ENCODE peak calls at places on chromosomes 1 and 21, in four cellular contexts. A is GM12878, W is endothelial cell of umbilical vein, O is neuronal stem cell. L is an unnamed sample. For H3K4me1, the result is how much of the 10 kb centered on the place peaks cover.

GRCh38 chr1:168613689-168614655 is 37.6 kb downstream of the XCL1 start:
- DNase-seq in A (no peak), W (no peak), O (no peak), L (peak)

GRCh38 chr1:182460550-182460951 is 10.6 kb downstream of the RGSL1 start:
- DNase-seq in A (no peak), W (no peak), O (no peak), L (no peak)

GRCh38 chr1:242139437-242139836 is 140.5 kb upstream of the MAP1LC3C start:
- DNase-seq in A (peak), W (no peak), O (no peak), L (no peak)

GRCh38 chr1:243268751-243269460 is 13.1 kb downstream of the SDCCAG8 start:
- DNase-seq in A (no peak), W (no peak), O (no peak), L (no peak)

GRCh38 chr21:36135391-36136094 is 664 bp downstream of the CBR3 start:
- DNase-seq in A (no peak), W (peak), O (no peak), L (peak)

GRCh38 chr21:26280715-26281310 is 110.2 kb upstream of the APP start:
- DNase-seq in A (no peak), W (no peak), O (no peak), L (no peak)

GRCh38 chr1:233815865-233816264 is 88.6 kb upstream of the SLC35F3 start:
- DNase-seq in A (no peak), W (no peak), O (no peak), L (no peak)

GRCh38 chr1:159913451-159914192 is 11.7 kb downstream of the TAGLN2 start:
- DNase-seq in A (no peak), W (no peak), O (no peak), L (peak)

GRCh38 chr1:62029704-62030103 is 164.9 kb upstream of the L1TD1 start:
- DNase-seq in A (no peak), W (no peak), O (no peak), L (no peak)

GRCh38 chr1:83583351-83584014 is 415.4 kb downstream of the TTLL7 start:
- DNase-seq in A (no peak), W (no peak), O (no peak), L (no peak)

GRCh38 chr1:161933592-161934277 is 89.9 kb downstream of the OLFML2B start:
- DNase-seq in A (no peak), W (no peak), O (no peak), L (no peak)

GRCh38 chr1:7960867-7961198 is 678 bp upstream of the PARK7 start:
- DNase-seq in A (no peak), W (no peak), O (no peak), L (no peak)

GRCh38 chr1:115807723-115808122 is 33.2 kb downstream of the NHLH2 start:
- DNase-seq in A (peak), W (peak), O (peak), L (no peak)

GRCh38 chr1:40799351-40799867 is 15.8 kb downstream of the KCNQ4 start:
- DNase-seq in A (no peak), W (peak), O (no peak), L (no peak)

GRCh38 chr21:40120944-40121575 is 253.8 kb downstream of the PCP4 start:
- DNase-seq in A (no peak), W (no peak), O (peak), L (no peak)

DNA sequence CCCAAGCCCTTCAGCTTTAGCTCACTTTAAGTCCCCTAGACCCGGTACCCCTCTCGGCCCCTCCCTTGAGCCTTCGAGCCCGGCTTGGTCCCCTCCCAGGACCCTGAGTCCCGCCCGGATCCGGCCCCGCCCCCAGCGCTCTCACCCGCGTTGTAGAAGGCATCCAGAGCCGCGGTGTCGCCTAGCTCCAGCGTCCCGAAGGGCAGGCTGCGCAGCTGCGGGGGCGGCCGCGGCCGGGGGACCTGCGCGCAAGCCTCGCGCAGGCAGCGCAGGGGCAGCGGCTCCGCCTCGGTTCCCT is 699 bp downstream of the MAP3K6 start:
- DNase-seq in A (no peak), W (peak), O (peak), L (peak)
- H3K9ac ChIP-seq in A (no peak), W (peak), O (peak), L (peak)

GRCh38 chr1:198904356-198904755 is 265.5 kb downstream of the PTPRC start:
- DNase-seq in A (no peak), W (no peak), O (no peak), L (no peak)
- H3K4me1 ChIP-seq in A (under half), W (under half), O (under half), L (under half)

GRCh38 chr1:12165342-12165741 is 1.4 kb upstream of the TNFRSF1B start:
- DNase-seq in A (no peak), W (no peak), O (no peak), L (no peak)
- H3K4me3 ChIP-seq in A (no peak), W (no peak), O (no peak), L (no peak)

GRCh38 chr1:206472454-206472853 is 2.2 kb downstream of the IKBKE start:
- DNase-seq in A (no peak), W (no peak), O (no peak), L (peak)

GRCh38 chr1:206469933-206470691 is at the start of gene IKBKE:
- DNase-seq in A (no peak), W (peak), O (no peak), L (no peak)

GRCh38 chr1:206471993-206472392 is 1.7 kb downstream of the IKBKE start:
- DNase-seq in A (no peak), W (no peak), O (no peak), L (peak)

GRCh38 chr1:206470692-206471414 is 577 bp downstream of the IKBKE start:
- DNase-seq in A (peak), W (peak), O (no peak), L (no peak)

DNA sequence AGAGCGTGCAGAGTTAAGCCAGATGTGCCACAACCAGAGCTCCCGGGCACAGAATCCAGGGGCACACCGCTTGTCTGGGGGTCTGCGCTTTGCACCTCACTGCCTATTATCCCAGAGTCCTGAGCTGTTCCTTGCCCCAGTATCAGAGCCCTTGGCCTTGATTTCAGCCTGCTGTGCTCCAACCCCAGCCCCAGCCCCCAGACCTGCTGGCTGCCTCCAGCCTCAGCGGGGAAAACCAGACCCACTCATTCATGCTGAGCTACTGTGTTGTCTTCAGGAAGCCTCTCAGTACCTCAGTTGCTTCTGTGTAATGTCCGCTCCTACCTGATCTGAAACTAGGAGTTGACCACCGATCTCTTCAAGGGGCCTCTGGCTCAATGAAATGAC is 1.1 kb downstream of the IKBKE start:
- DNase-seq in A (no peak), W (no peak), O (no peak), L (no peak)
- H3K9ac ChIP-seq in A (peak), W (peak), O (no peak), L (no peak)

GRCh38 chr1:96559181-96559580 is 162.4 kb upstream of the PTBP2 start:
- DNase-seq in A (no peak), W (no peak), O (no peak), L (no peak)

GRCh38 chr1:96554364-96554763 is 167.2 kb upstream of the PTBP2 start:
- DNase-seq in A (no peak), W (no peak), O (no peak), L (no peak)

GRCh38 chr1:96557336-96557735 is 164.2 kb upstream of the PTBP2 start:
- DNase-seq in A (no peak), W (no peak), O (no peak), L (no peak)

GRCh38 chr1:96562094-96562493 is 159.5 kb upstream of the PTBP2 start:
- DNase-seq in A (no peak), W (no peak), O (no peak), L (no peak)

GRCh38 chr1:96559707-96560588 is 161.6 kb upstream of the PTBP2 start:
- DNase-seq in A (no peak), W (no peak), O (no peak), L (peak)
- H3K4me1 ChIP-seq in A (under half), W (under half), O (under half), L (under half)

GRCh38 chr1:14599787-14600186 is 1.3 kb downstream of the KAZN start:
- DNase-seq in A (peak), W (no peak), O (no peak), L (no peak)

GRCh38 chr1:14598498-14599172 is at the start of gene KAZN:
- DNase-seq in A (no peak), W (no peak), O (peak), L (peak)

GRCh38 chr1:14600405-14601150 is 2.1 kb downstream of the KAZN start:
- DNase-seq in A (no peak), W (no peak), O (no peak), L (no peak)

GRCh38 chr1:14598007-14598497 is 433 bp upstream of the KAZN start:
- DNase-seq in A (no peak), W (no peak), O (no peak), L (peak)

DNA sequence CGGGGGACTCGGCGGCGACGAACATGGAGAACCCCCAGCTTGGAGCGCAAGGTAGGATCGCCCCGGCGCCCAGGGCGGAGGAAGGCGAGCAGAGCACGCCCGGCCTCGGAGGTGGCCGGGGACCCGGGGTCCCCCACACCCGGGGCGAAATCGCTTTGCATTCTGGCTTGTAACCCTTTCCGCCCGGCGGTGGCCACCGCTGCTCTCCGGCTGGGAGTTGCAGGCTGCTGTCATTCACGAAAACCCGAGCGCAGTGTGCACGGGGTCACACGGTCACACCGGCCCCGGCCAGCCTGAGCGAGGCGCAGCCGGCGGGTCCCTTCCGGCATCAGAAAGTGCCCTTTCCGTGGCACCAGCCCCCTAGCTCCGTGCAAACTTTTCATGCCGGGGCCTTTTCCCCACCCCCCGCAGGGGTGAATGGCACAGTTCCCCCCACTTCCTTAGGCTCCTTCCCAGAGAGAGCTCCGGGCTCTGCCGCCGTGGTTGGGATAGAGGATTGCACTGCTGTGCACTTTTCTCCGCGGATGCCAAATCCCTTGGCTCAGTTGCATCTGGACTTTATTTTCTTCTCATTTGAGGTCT is 779 bp downstream of the KAZN start:
- DNase-seq in A (no peak), W (no peak), O (peak), L (peak)
- H3K4me3 ChIP-seq in A (peak), W (no peak), O (peak), L (peak)

DNA sequence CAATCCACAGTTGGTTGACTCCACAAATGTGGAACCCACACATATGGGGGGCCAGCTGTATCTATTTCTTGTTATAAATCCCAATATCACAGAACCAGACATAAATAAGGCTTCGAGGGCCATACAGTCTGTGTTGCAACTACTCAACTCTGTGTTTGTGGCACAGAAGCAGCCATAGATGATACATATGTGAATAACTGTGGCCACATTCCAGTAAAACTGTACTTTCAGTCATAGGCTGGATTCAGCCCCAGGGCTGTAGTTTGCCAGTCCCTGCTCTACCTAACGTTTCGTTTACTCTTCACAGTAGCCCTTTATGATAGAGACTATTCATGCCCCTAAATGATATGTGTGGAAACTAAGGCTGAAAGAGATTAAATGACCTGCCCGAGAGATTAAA is 48.7 kb downstream of the FHAD1 start:
- DNase-seq in A (no peak), W (no peak), O (no peak), L (no peak)
- H3K9ac ChIP-seq in A (no peak), W (no peak), O (no peak), L (no peak)

GRCh38 chr1:56551691-56552090 is 27.7 kb downstream of the PLPP3 start:
- DNase-seq in A (no peak), W (no peak), O (no peak), L (no peak)

GRCh38 chr1:56547977-56548376 is 31.4 kb downstream of the PLPP3 start:
- DNase-seq in A (no peak), W (no peak), O (no peak), L (no peak)

GRCh38 chr1:56548566-56548965 is 30.8 kb downstream of the PLPP3 start:
- DNase-seq in A (no peak), W (no peak), O (no peak), L (no peak)

GRCh38 chr1:56547473-56547872 is 31.9 kb downstream of the PLPP3 start:
- DNase-seq in A (no peak), W (no peak), O (no peak), L (no peak)

GRCh38 chr1:56550132-56550531 is 29.2 kb downstream of the PLPP3 start:
- DNase-seq in A (no peak), W (peak), O (no peak), L (no peak)
- H3K4me1 ChIP-seq in A (under half), W (under half), O (under half), L (half or more)

GRCh38 chr1:22141948-22142314 is 966 bp downstream of the WNT4 start:
- DNase-seq in A (no peak), W (no peak), O (no peak), L (no peak)
- H3K4me3 ChIP-seq in A (no peak), W (no peak), O (no peak), L (no peak)

GRCh38 chr1:234986750-234987414 is 141.8 kb downstream of the TOMM20 start:
- DNase-seq in A (no peak), W (peak), O (peak), L (no peak)
- H3K9ac ChIP-seq in A (peak), W (peak), O (no peak), L (peak)

L was measured in kidney.